ENCODE peak calls at places on chromosomes 12 and 14, in four cellular contexts. V, T, F and K are unnamed samples.

GRCh38 chr12:132506328-132506727 is 16.4 kb downstream of the FBRSL1 start:
- DNase-seq in V (no peak), F (no peak), T (no peak), K (no peak)

GRCh38 chr12:63980211-63980610 is 135.7 kb downstream of the SRGAP1 start:
- DNase-seq in V (no peak), T (no peak), F (no peak), K (no peak)

GRCh38 chr12:114918535-114919233 is 234.7 kb upstream of the TBX3 start:
- DNase-seq in F (no peak), V (no peak), T (no peak), K (no peak)

GRCh38 chr12:24185787-24186186 is 236.3 kb upstream of the SOX5 start:
- DNase-seq in T (no peak), V (no peak), F (no peak), K (no peak)

GRCh38 chr12:67422081-67422480 is 152.9 kb downstream of the CAND1 start:
- DNase-seq in T (no peak), V (no peak), F (no peak), K (no peak)

GRCh38 chr14:49218436-49219092 is 367.6 kb downstream of the RPS29 start:
- DNase-seq in T (no peak), F (peak), V (no peak), K (peak)

GRCh38 chr12:103572312-103572711 is 14.8 kb upstream of the STAB2 start:
- DNase-seq in V (no peak), F (no peak), T (no peak), K (no peak)

GRCh38 chr12:39935275-39935674 is 170.6 kb downstream of the SLC2A13 start:
- DNase-seq in V (no peak), F (no peak), T (no peak), K (no peak)

GRCh38 chr12:70049596-70050360 is 193.5 kb upstream of the CNOT2 start:
- DNase-seq in T (no peak), F (no peak), V (no peak), K (no peak)

GRCh38 chr12:6154730-6155459 is 30.4 kb upstream of the VWF start:
- DNase-seq in F (peak), V (no peak), T (no peak), K (no peak)

GRCh38 chr12:45893240-45893639 is 97.1 kb downstream of the SCAF11 start:
- DNase-seq in T (no peak), V (no peak), F (no peak), K (no peak)

GRCh38 chr12:28144059-28144458 is 46.2 kb upstream of the CCDC91 start:
- DNase-seq in T (no peak), V (no peak), F (no peak), K (no peak)

GRCh38 chr12:138898-139534 is 72.4 kb downstream of the IQSEC3 start:
- DNase-seq in V (no peak), F (peak), T (no peak), K (no peak)

GRCh38 chr14:59217011-59217410 is 28.5 kb downstream of the DAAM1 start:
- DNase-seq in V (no peak), F (no peak), T (no peak), K (no peak)

GRCh38 chr12:51874013-51874412 is 13.9 kb upstream of the ANKRD33 start:
- DNase-seq in T (peak), F (no peak), V (no peak), K (no peak)

GRCh38 chr14:104757681-104758392 is 4.9 kb downstream of the SIVA1 start:
- DNase-seq in T (no peak), V (no peak), F (no peak), K (no peak)

GRCh38 chr12:70543444-70543843 is 93.8 kb downstream of the PTPRB start:
- DNase-seq in T (no peak), V (no peak), F (no peak), K (no peak)